ENCODE peak calls at places on chromosomes 12 and 14, in five cellular contexts. One of them, this sample, is unnamed.

GRCh38 chr14:50666772-50667490 is 1.2 kb downstream of the SAV1 start:
- DNase-seq in heart left ventricle: no peak
- DNase-seq in upper lobe of right lung: no peak
- DNase-seq in esophagus squamous epithelium: no peak
- DNase-seq in endothelial cell of umbilical vein: peak; percentile 59
- DNase-seq in this sample: peak; percentile 42

GRCh38 chr14:99941211-99941610 is 124.0 kb upstream of the EVL start:
- DNase-seq in heart left ventricle: no peak
- DNase-seq in upper lobe of right lung: no peak
- DNase-seq in esophagus squamous epithelium: no peak
- DNase-seq in endothelial cell of umbilical vein: no peak
- DNase-seq in this sample: no peak

GRCh38 chr12:124466200-124467128 is 100.9 kb downstream of the NCOR2 start:
- DNase-seq in upper lobe of right lung: no peak
- DNase-seq in esophagus squamous epithelium: peak; percentile 32
- DNase-seq in heart left ventricle: peak; percentile 70
- DNase-seq in endothelial cell of umbilical vein: peak; percentile 64
- DNase-seq in this sample: no peak

GRCh38 chr12:10722502-10722904 is 620 bp downstream of the YBX3 start:
- DNase-seq in esophagus squamous epithelium: no peak
- DNase-seq in heart left ventricle: peak; percentile 33
- DNase-seq in endothelial cell of umbilical vein: no peak
- DNase-seq in upper lobe of right lung: peak; percentile 80
- DNase-seq in this sample: peak; percentile 60

GRCh38 chr12:26576266-26576665 is 256.7 kb downstream of the ITPR2 start:
- DNase-seq in heart left ventricle: no peak
- DNase-seq in upper lobe of right lung: no peak
- DNase-seq in esophagus squamous epithelium: no peak
- DNase-seq in endothelial cell of umbilical vein: no peak
- DNase-seq in this sample: no peak

GRCh38 chr12:131194166-131194565 is 240.5 kb downstream of the ADGRD1 start:
- DNase-seq in endothelial cell of umbilical vein: no peak
- DNase-seq in heart left ventricle: no peak
- DNase-seq in upper lobe of right lung: peak; percentile 30
- DNase-seq in esophagus squamous epithelium: no peak
- DNase-seq in this sample: no peak

GRCh38 chr12:14514154-14514842 is 53.4 kb downstream of the PLBD1 start:
- DNase-seq in endothelial cell of umbilical vein: no peak
- DNase-seq in heart left ventricle: peak; percentile 23
- DNase-seq in esophagus squamous epithelium: no peak
- DNase-seq in upper lobe of right lung: no peak
- DNase-seq in this sample: no peak

GRCh38 chr14:88026890-88027289 is 22.0 kb downstream of the GPR65 start:
- DNase-seq in upper lobe of right lung: no peak
- DNase-seq in esophagus squamous epithelium: no peak
- DNase-seq in heart left ventricle: no peak
- DNase-seq in endothelial cell of umbilical vein: no peak
- DNase-seq in this sample: no peak

GRCh38 chr12:93078092-93078491 is 149.0 kb upstream of the EEA1 start:
- DNase-seq in heart left ventricle: no peak
- DNase-seq in endothelial cell of umbilical vein: no peak
- DNase-seq in upper lobe of right lung: no peak
- DNase-seq in esophagus squamous epithelium: no peak
- DNase-seq in this sample: no peak

GRCh38 chr12:110807640-110808039 is 39.1 kb upstream of the CCDC63 start:
- DNase-seq in upper lobe of right lung: no peak
- DNase-seq in endothelial cell of umbilical vein: no peak
- DNase-seq in heart left ventricle: no peak
- DNase-seq in esophagus squamous epithelium: no peak
- DNase-seq in this sample: no peak

GRCh38 chr12:26268841-26269553 is 73.6 kb downstream of the SSPN start:
- DNase-seq in upper lobe of right lung: no peak
- DNase-seq in heart left ventricle: no peak
- DNase-seq in esophagus squamous epithelium: no peak
- DNase-seq in endothelial cell of umbilical vein: no peak
- DNase-seq in this sample: no peak

DNA sequence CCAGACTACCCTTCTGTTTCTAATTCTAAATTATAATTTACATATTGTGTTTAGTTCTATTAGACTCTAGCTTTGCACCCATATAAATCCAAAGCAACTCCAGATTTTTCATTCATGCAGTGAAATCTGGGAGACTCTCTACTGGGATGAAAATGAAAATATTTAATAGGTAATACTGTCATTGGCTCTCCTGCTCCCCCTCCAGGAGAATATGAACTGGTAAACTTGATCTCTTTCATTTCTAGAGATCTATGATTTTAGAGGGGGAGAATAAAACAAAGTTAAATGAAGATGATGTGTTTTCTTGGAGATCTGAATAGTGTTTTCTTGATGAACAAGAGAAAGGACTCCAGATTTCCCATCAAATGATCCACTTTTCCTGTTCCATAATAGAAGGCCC is 104.3 kb upstream of the TMCC3 start:
- DNase-seq in esophagus squamous epithelium: no peak
- DNase-seq in endothelial cell of umbilical vein: no peak
- DNase-seq in heart left ventricle: no peak
- DNase-seq in upper lobe of right lung: no peak
- DNase-seq in this sample: no peak
- TF ChIP-seq CTCF in esophagus squamous epithelium: no peak
- TF ChIP-seq CTCF in endothelial cell of umbilical vein: peak; percentile 13
- TF ChIP-seq CTCF in heart left ventricle: peak; percentile 24
- TF ChIP-seq CTCF in upper lobe of right lung: peak; percentile 25
- TF ChIP-seq CTCF in this sample: peak; percentile 34

GRCh38 chr12:29726321-29726692 is 57.4 kb downstream of the TMTC1 start:
- DNase-seq in endothelial cell of umbilical vein: peak; percentile 74
- DNase-seq in esophagus squamous epithelium: no peak
- DNase-seq in upper lobe of right lung: no peak
- DNase-seq in heart left ventricle: no peak
- DNase-seq in this sample: no peak
- H3K4me1 ChIP-seq in endothelial cell of umbilical vein: peaks cover 17% of the 10 kb centered on the region
- H3K4me1 ChIP-seq in esophagus squamous epithelium: peaks cover 36% of the 10 kb centered on the region
- H3K4me1 ChIP-seq in upper lobe of right lung: no peaks in the 10 kb centered on the region
- H3K4me1 ChIP-seq in heart left ventricle: peaks cover 62% of the 10 kb centered on the region
- H3K4me1 ChIP-seq in this sample: no peaks in the 10 kb centered on the region

GRCh38 chr14:93824518-93825234 is 36.4 kb upstream of the PRIMA1 start:
- DNase-seq in endothelial cell of umbilical vein: no peak
- DNase-seq in upper lobe of right lung: no peak
- DNase-seq in heart left ventricle: no peak
- DNase-seq in esophagus squamous epithelium: no peak
- DNase-seq in this sample: no peak
- TF ChIP-seq CTCF in endothelial cell of umbilical vein: no peak
- TF ChIP-seq CTCF in upper lobe of right lung: no peak
- TF ChIP-seq CTCF in heart left ventricle: no peak
- TF ChIP-seq CTCF in esophagus squamous epithelium: no peak
- TF ChIP-seq CTCF in this sample: no peak

DNA sequence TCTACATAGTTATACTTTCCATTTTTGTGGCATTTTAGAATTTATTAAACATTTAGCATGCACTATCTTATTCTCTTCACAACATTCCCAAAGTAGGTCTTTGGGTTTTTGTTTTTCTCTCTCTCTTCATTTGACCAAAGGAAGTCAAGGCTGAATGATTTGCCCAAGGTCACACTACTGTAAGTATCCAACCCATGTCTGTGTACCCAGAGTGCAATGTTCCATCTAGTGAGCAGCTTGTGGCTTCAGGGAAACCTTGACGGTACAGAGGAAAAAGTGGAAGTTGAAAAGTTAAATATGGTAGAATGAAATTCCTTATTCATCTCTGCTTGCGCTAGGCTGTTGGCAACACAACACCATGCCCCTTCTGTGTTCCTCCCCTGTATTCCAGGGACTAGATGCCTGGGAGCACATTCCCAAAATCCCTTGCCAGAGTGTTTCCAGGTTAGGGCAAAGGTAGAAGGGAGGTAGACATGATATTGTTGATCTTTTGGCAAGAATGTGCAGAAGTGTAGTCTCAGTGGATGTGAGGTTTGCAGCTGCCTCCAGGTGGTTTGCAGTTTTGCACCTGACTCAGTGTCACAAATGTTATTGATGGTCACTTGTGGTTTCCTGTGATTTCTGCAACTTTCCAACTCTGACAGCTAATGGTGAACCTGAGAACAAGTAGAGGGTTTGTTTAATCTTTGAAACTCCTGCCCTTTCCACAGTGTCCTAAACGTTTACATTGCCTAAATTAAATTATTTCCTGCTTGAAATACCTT is 196.7 kb downstream of the RMST start:
- DNase-seq in esophagus squamous epithelium: no peak
- DNase-seq in upper lobe of right lung: no peak
- DNase-seq in endothelial cell of umbilical vein: no peak
- DNase-seq in heart left ventricle: no peak
- DNase-seq in this sample: no peak
- H3K4me1 ChIP-seq in esophagus squamous epithelium: no peaks in the 10 kb centered on the region
- H3K4me1 ChIP-seq in upper lobe of right lung: no peaks in the 10 kb centered on the region
- H3K4me1 ChIP-seq in endothelial cell of umbilical vein: no peaks in the 10 kb centered on the region
- H3K4me1 ChIP-seq in heart left ventricle: no peaks in the 10 kb centered on the region
- H3K4me1 ChIP-seq in this sample: no peaks in the 10 kb centered on the region

GRCh38 chr14:70257526-70257925 is 68.8 kb upstream of the SLC8A3 start:
- DNase-seq in esophagus squamous epithelium: no peak
- DNase-seq in upper lobe of right lung: no peak
- DNase-seq in heart left ventricle: no peak
- DNase-seq in endothelial cell of umbilical vein: no peak
- DNase-seq in this sample: no peak
- TF ChIP-seq CTCF in esophagus squamous epithelium: no peak
- TF ChIP-seq CTCF in upper lobe of right lung: peak; percentile 14
- TF ChIP-seq CTCF in heart left ventricle: no peak
- TF ChIP-seq CTCF in endothelial cell of umbilical vein: no peak
- TF ChIP-seq CTCF in this sample: no peak

GRCh38 chr14:35331605-35332516 is 39.7 kb downstream of the PSMA6 start:
- DNase-seq in esophagus squamous epithelium: no peak
- DNase-seq in endothelial cell of umbilical vein: no peak
- DNase-seq in upper lobe of right lung: peak; percentile 82
- DNase-seq in heart left ventricle: no peak
- DNase-seq in this sample: peak; percentile 76

GRCh38 chr14:35335388-35336092 is 43.4 kb downstream of the PSMA6 start:
- DNase-seq in upper lobe of right lung: peak; percentile 71
- DNase-seq in esophagus squamous epithelium: no peak
- DNase-seq in endothelial cell of umbilical vein: peak; percentile 29
- DNase-seq in heart left ventricle: peak; percentile 49
- DNase-seq in this sample: peak; percentile 94

GRCh38 chr14:35332517-35333346 is 40.5 kb downstream of the PSMA6 start:
- DNase-seq in upper lobe of right lung: peak; percentile 74
- DNase-seq in endothelial cell of umbilical vein: no peak
- DNase-seq in esophagus squamous epithelium: no peak
- DNase-seq in heart left ventricle: no peak
- DNase-seq in this sample: no peak

GRCh38 chr14:35333797-35334743 is 41.9 kb downstream of the PSMA6 start:
- DNase-seq in heart left ventricle: no peak
- DNase-seq in esophagus squamous epithelium: no peak
- DNase-seq in upper lobe of right lung: no peak
- DNase-seq in endothelial cell of umbilical vein: no peak
- DNase-seq in this sample: no peak

DNA sequence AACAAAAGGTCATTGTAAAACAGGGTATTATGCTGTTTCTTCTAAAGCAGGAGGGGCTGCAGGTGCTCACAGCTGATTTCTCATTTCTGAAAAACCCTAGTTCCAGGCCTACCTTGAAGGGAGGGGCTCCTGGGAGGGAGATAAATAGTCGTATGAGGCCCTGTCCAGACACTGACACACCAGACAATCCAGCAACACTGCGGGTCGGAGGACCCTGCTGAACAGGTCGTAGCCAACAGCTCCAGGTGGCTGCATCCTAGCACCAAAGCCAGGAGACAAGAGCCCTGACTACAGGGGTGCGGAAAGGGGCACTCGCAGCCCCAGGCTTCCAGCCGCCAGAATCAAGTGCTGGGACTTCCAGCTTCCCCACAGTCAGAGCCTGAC is 41.2 kb downstream of the PSMA6 start:
- DNase-seq in esophagus squamous epithelium: no peak
- DNase-seq in endothelial cell of umbilical vein: no peak
- DNase-seq in heart left ventricle: no peak
- DNase-seq in upper lobe of right lung: no peak
- DNase-seq in this sample: no peak
- H3K4me1 ChIP-seq in esophagus squamous epithelium: peaks cover 91% of the 10 kb centered on the region
- H3K4me1 ChIP-seq in endothelial cell of umbilical vein: peaks cover 31% of the 10 kb centered on the region
- H3K4me1 ChIP-seq in heart left ventricle: peaks cover 50% of the 10 kb centered on the region
- H3K4me1 ChIP-seq in upper lobe of right lung: peaks cover 65% of the 10 kb centered on the region
- H3K4me1 ChIP-seq in this sample: peaks cover 66% of the 10 kb centered on the region

GRCh38 chr12:90013409-90013808 is 304.8 kb upstream of the ATP2B1 start:
- DNase-seq in heart left ventricle: no peak
- DNase-seq in esophagus squamous epithelium: no peak
- DNase-seq in upper lobe of right lung: no peak
- DNase-seq in endothelial cell of umbilical vein: no peak
- DNase-seq in this sample: no peak
- TF ChIP-seq CTCF in heart left ventricle: no peak
- TF ChIP-seq CTCF in esophagus squamous epithelium: no peak
- TF ChIP-seq CTCF in upper lobe of right lung: peak; percentile 7
- TF ChIP-seq CTCF in endothelial cell of umbilical vein: no peak
- TF ChIP-seq CTCF in this sample: no peak

This sample was measured in adrenal gland.